ENCODE peak calls at places on chromosomes 5 and 9, in nine cellular contexts. V, X, G, L, U, T, H, A and Q are unnamed samples.
A peak's percentile ranks its signal among the peaks of the same experiment; 100 is the strongest.

GRCh38 chr9:134025606-134026541 is 593 bp downstream of the BRD3OS start:
- DNase-seq in V (peak; percentile 38), G (peak; percentile 39), A (no peak), H (peak; percentile 33), L (peak; percentile 86), U (no peak), X (peak; percentile 45), T (peak; percentile 77), Q (peak; percentile 70)

GRCh38 chr5:149583394-149583793 is 2.1 kb downstream of the ARHGEF37 start:
- DNase-seq in V (peak; percentile 48), L (no peak), U (no peak), X (peak; percentile 30), T (no peak), A (no peak), H (peak; percentile 81), G (no peak), Q (no peak)

GRCh38 chr9:130490981-130491380 is 46.2 kb downstream of the ASS1 start:
- DNase-seq in A (no peak), U (no peak), T (no peak), G (no peak), V (no peak), H (no peak), L (peak; percentile 71), X (no peak), Q (no peak)

GRCh38 chr9:105341784-105342183 is 97.3 kb downstream of the SLC44A1 start:
- DNase-seq in V (no peak), U (no peak), L (no peak), H (no peak), A (no peak), G (no peak), T (no peak), X (no peak), Q (no peak)

GRCh38 chr5:82244854-82245635 is 33.1 kb downstream of the RPS23 start:
- DNase-seq in L (no peak), T (no peak), X (no peak), U (no peak), H (no peak), G (no peak), V (no peak), A (no peak), Q (no peak)

GRCh38 chr5:125451622-125452021 is 705.2 kb upstream of the ZNF608 start:
- DNase-seq in L (no peak), G (no peak), T (no peak), A (no peak), X (no peak), U (no peak), H (no peak), V (no peak), Q (no peak)

GRCh38 chr5:112124788-112125187 is 294.3 kb downstream of the EPB41L4A start:
- DNase-seq in X (no peak), G (no peak), U (no peak), T (no peak), A (no peak), L (no peak), V (no peak), H (no peak), Q (no peak)

GRCh38 chr5:112480501-112480900 is 61.4 kb upstream of the EPB41L4A start:
- DNase-seq in T (no peak), A (no peak), H (no peak), X (no peak), V (no peak), U (no peak), L (no peak), G (no peak), Q (no peak)

GRCh38 chr9:94086961-94087360 is 2.7 kb downstream of the PTPDC1 start:
- DNase-seq in V (no peak), X (no peak), A (no peak), T (no peak), U (no peak), L (no peak), H (no peak), G (no peak), Q (no peak)

GRCh38 chr5:143245929-143246561 is 157.4 kb downstream of the NR3C1 start:
- DNase-seq in L (no peak), X (no peak), H (no peak), T (no peak), V (no peak), A (peak; percentile 91), G (no peak), U (no peak), Q (no peak)

GRCh38 chr5:143248391-143248790 is 155.1 kb downstream of the NR3C1 start:
- DNase-seq in G (no peak), V (no peak), A (no peak), H (no peak), L (no peak), U (no peak), X (no peak), T (no peak), Q (no peak)

GRCh38 chr5:143244990-143245389 is 158.5 kb downstream of the NR3C1 start:
- DNase-seq in G (no peak), A (no peak), V (no peak), H (no peak), U (no peak), L (no peak), T (no peak), X (no peak), Q (no peak)

GRCh38 chr5:143248822-143249579 is 154.5 kb downstream of the NR3C1 start:
- DNase-seq in L (no peak), X (no peak), V (no peak), U (no peak), T (no peak), A (no peak), H (no peak), G (no peak), Q (no peak)

DNA sequence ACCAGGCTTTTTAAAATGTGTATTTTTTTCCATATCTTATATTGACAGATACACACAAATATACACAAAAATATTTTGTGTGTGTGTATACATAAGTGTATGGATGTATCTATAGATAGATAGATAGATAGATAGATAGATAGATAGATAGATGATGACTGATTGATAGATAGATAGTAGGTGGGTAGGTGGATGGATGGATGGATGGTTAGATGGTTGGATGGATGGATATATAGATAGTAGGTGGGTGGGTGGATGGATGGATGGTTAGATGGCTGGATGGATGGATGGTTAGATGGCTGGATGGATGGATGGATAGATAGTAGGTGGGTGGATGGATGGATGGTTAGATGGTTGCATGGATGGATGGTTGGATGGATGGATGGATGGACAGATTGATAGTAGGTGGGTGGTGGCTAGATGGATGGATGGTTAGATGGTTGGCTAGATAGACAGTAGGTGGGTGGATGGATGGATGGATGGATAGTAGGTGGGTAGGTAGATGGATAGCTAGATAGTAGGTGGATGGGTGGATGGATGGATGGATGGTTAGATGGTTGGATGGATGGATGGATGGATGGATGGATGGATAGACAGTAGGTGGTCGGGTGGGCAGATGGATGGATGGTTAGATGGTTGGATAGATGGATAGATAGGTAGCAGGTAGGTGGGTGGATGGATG is 156.2 kb downstream of the NR3C1 start:
- DNase-seq in H (no peak), G (no peak), A (no peak), T (no peak), X (no peak), V (no peak), L (no peak), U (no peak), Q (no peak)
- H3K4me1 ChIP-seq in H (no peaks in the 10 kb centered on the region), G (no peaks in the 10 kb centered on the region), A (peaks cover 58% of the 10 kb centered on the region), T (no peaks in the 10 kb centered on the region), X (peaks cover 3% of the 10 kb centered on the region), V (peaks cover 27% of the 10 kb centered on the region), L (no peaks in the 10 kb centered on the region), U (peaks cover 17% of the 10 kb centered on the region), Q (peaks cover 8% of the 10 kb centered on the region)

GRCh38 chr9:36163840-36164175 is 5.4 kb upstream of the CCIN start:
- DNase-seq in G (no peak), X (no peak), V (no peak), A (no peak), H (no peak), L (no peak), T (no peak), U (no peak), Q (no peak)
- H3K27ac ChIP-seq in G (peak overlapping the region; percentile 46), X (peak overlapping the region; percentile 84), V (peak overlapping the region; percentile 77), A (no peak overlapping the region), H (no peak overlapping the region), L (peak overlapping the region; percentile 34), T (peak overlapping the region; percentile 55), U (peak overlapping the region; percentile 70), Q (peak overlapping the region; percentile 69)

DNA sequence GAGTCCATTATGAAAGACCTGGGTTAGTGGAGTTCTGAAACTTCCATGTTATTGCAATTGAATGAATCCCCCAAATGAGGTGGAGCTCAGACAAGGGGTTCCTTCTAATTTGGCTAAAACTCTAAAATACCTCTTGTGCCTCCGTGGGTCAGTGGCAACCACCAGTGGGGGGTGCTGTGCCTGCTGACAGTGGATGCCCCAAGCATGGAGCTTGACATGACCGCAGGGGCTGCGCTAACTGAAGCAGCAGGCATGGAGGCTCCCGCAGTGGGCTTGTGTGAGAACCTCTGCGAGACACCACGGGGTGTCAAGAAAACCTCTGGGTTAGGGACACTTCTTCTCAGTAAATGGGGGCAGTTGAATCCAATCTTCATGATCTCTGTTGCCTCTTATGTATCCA is 200.5 kb downstream of the DRD1 start:
- DNase-seq in T (no peak), H (no peak), U (no peak), X (no peak), V (no peak), A (no peak), G (no peak), L (no peak), Q (no peak)
- H3K4me3 ChIP-seq in T (no peak overlapping the region), H (no peak overlapping the region), U (no peak overlapping the region), X (no peak overlapping the region), V (no peak overlapping the region), A (no peak overlapping the region), G (no peak overlapping the region), L (no peak overlapping the region), Q (no peak overlapping the region)

GRCh38 chr9:114086009-114086408 is 7.9 kb upstream of the AMBP start:
- DNase-seq in A (no peak), U (no peak), T (no peak), V (no peak), G (no peak), X (no peak), L (no peak), H (no peak), Q (no peak)

GRCh38 chr9:114086607-114087006 is 8.5 kb upstream of the AMBP start:
- DNase-seq in T (no peak), X (no peak), V (no peak), A (no peak), G (no peak), H (no peak), U (no peak), L (no peak), Q (no peak)

GRCh38 chr9:114084282-114085073 is 6.4 kb upstream of the AMBP start:
- DNase-seq in A (no peak), V (no peak), H (no peak), L (no peak), T (peak; percentile 32), X (no peak), U (no peak), G (no peak), Q (no peak)

GRCh38 chr9:114083693-114084092 is 5.6 kb upstream of the AMBP start:
- DNase-seq in G (no peak), A (no peak), U (no peak), H (no peak), T (no peak), X (no peak), V (no peak), L (no peak), Q (no peak)

DNA sequence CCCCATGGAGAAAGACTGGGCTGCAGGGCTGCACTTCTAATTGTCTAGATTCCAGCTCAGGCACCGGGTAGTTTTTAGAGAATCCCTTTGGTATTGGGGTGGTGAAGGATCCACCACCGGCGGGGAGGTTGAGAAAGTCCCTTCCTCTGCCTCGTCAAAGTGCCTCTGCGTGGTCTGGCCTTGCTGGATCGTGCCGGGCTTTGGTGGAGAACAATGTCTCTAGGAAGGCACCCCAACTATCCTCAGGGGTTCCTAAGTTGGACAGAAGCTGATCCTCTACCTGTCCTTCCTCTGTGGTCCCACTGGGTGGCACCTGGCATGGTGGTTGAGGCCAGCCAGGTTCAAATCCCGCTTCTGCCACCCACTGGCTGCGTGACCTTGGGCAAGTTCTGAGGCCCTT is 7.3 kb upstream of the AMBP start:
- DNase-seq in H (no peak), G (no peak), A (no peak), V (no peak), X (no peak), L (no peak), U (no peak), T (no peak), Q (no peak)
- H3K4me1 ChIP-seq in H (peaks cover 28% of the 10 kb centered on the region), G (no peaks in the 10 kb centered on the region), A (no peaks in the 10 kb centered on the region), V (no peaks in the 10 kb centered on the region), X (peaks cover 16% of the 10 kb centered on the region), L (no peaks in the 10 kb centered on the region), U (peaks cover 9% of the 10 kb centered on the region), T (peaks cover 4% of the 10 kb centered on the region), Q (no peaks in the 10 kb centered on the region)